ENCODE peak calls at places on chromosome 12, in four cellular contexts. W is K562, L is H1, A is GM12878. U is an unnamed sample.

GRCh38 chr12:65699251-65699650 is 125.0 kb upstream of the HMGA2 start:
- DNase-seq in W (no peak), L (no peak), A (no peak), U (no peak)

GRCh38 chr12:124520258-124520657 is 47.2 kb downstream of the NCOR2 start:
- DNase-seq in W (no peak), L (no peak), A (no peak), U (peak)

GRCh38 chr12:73383584-73384229 is 1111.5 kb downstream of the TRHDE start:
- DNase-seq in W (no peak), L (no peak), A (no peak), U (peak)

GRCh38 chr12:47883663-47884195 is 21.1 kb downstream of the VDR start:
- DNase-seq in W (no peak), L (no peak), A (no peak), U (no peak)

GRCh38 chr12:45138609-45139008 is 77.3 kb upstream of the ANO6 start:
- DNase-seq in W (no peak), L (no peak), A (no peak), U (no peak)

GRCh38 chr12:90253674-90254181 is 545.1 kb upstream of the ATP2B1 start:
- DNase-seq in W (no peak), L (no peak), A (peak), U (no peak)

GRCh38 chr12:124841558-124841945 is 22.1 kb downstream of the SCARB1 start:
- DNase-seq in W (no peak), L (no peak), A (no peak), U (no peak)

GRCh38 chr12:15701721-15702156 is 87.4 kb downstream of the EPS8 start:
- DNase-seq in W (no peak), L (no peak), A (no peak), U (no peak)

GRCh38 chr12:40693503-40693863 is 1.2 kb downstream of the CNTN1 start:
- DNase-seq in W (no peak), L (peak), A (no peak), U (no peak)

GRCh38 chr12:22467190-22467589 is 77.2 kb downstream of the C2CD5 start:
- DNase-seq in W (no peak), L (no peak), A (no peak), U (no peak)

GRCh38 chr12:21416611-21417121 is 20.8 kb upstream of the PYROXD1 start:
- DNase-seq in W (no peak), L (no peak), A (no peak), U (peak)

GRCh38 chr12:44542716-44543115 is 333.4 kb downstream of the NELL2 start:
- DNase-seq in W (no peak), L (no peak), A (no peak), U (no peak)

GRCh38 chr12:18696971-18697602 is 40.7 kb downstream of the PLCZ1 start:
- DNase-seq in W (peak), L (no peak), A (no peak), U (no peak)

GRCh38 chr12:94560416-94561221 is 89.7 kb downstream of the TMCC3 start:
- DNase-seq in W (no peak), L (peak), A (peak), U (no peak)

GRCh38 chr12:114834621-114835020 is 150.6 kb upstream of the TBX3 start:
- DNase-seq in W (no peak), L (no peak), A (no peak), U (no peak)

GRCh38 chr12:105740970-105741725 is 397.6 kb downstream of the NUAK1 start:
- DNase-seq in W (no peak), L (no peak), A (no peak), U (no peak)

GRCh38 chr12:95784286-95784685 is 6.3 kb downstream of the NTN4 start:
- DNase-seq in W (no peak), L (no peak), A (no peak), U (no peak)

GRCh38 chr12:88185988-88186387 is 43.9 kb downstream of the TMTC3 start:
- DNase-seq in W (no peak), L (no peak), A (peak), U (no peak)

GRCh38 chr12:57090924-57091632 is 2.2 kb downstream of the NAB2 start:
- DNase-seq in W (no peak), L (no peak), A (no peak), U (no peak)

GRCh38 chr12:123139926-123140674 is 10.8 kb downstream of the PITPNM2 start:
- DNase-seq in W (no peak), L (no peak), A (no peak), U (peak)

GRCh38 chr12:67077617-67078016 is 191.5 kb upstream of the CAND1 start:
- DNase-seq in W (no peak), L (no peak), A (no peak), U (no peak)

GRCh38 chr12:121365416-121366062 is 13.3 kb upstream of the ANAPC5 start:
- DNase-seq in W (peak), L (no peak), A (no peak), U (no peak)

DNA sequence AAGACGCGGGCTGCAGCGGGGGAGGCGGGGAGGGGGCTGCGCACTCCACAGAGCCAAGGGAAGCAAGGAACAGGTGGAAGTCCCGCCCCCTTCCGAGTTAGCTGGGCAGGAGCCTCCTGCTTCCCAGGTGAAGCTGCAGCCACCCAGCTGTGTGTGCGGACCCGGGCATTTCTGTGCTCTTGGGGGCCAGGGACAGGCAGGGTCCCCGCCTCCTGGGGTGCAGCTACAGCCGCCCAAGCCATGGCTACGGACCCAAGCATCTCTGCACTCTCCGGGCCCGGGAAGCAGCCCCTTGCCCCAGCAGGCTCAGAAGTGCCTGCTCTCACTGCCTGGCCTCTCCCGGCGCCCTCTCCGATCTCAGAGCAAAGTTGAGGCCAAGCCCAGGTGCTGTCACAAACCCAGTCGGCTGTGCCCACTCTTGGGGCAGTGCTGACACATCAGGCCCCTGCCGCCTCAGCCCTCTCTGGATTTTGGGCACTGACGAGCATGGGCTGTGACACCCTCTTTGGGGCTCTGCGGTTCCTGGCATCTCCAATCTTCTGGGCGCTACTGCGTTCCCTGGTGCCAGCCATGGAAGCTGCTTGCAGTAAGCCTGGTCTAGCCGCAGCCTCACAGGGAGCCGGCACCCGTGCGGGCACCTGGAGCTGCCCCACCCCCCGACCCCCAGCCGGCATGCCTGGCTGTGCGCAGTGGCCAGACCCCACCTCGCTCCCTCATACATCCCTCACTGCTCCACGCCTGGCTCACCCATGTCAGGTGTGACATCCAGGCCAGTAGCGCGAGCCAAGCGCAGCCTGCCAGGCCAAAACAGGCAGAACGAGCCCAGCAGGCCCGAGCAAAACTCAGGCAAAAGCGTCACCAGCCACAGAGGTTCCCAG is 8.5 kb upstream of the MGAT4C start:
- DNase-seq in W (no peak), L (peak), A (no peak), U (no peak)
- TF ChIP-seq RFX5 in W (no peak), L (no peak), A (no peak), U (no peak)

GRCh38 chr12:132619301-132620112 is 931 bp downstream of the P2RX2 start:
- DNase-seq in W (no peak), L (peak), A (no peak), U (no peak)
- TF ChIP-seq EZH2 in W (no peak), L (no peak), A (no peak), U (no peak)

DNA sequence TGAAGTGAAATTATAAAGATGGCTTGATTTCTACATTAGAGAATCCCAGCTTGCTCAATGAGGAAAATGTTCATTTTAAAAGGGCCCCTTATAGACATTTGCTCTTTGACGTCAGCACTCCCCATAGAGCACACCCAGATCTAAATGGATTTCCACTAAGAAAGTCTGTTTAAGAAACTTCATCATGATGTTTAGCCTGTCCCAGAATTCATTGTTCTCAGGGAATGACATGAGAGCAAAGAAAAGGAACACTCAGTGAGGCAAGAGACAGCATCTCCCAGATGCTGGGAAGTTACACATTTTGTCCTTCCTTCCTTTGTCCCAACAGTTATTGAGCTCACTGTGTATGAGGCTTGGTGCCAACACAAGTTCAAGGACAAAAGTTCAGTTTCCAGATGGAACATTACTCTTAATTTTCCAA is 4.9 kb downstream of the PHLDA1 start:
- DNase-seq in W (no peak), L (no peak), A (no peak), U (peak)
- TF ChIP-seq RFX5 in W (no peak), L (no peak), A (no peak), U (no peak)

DNA sequence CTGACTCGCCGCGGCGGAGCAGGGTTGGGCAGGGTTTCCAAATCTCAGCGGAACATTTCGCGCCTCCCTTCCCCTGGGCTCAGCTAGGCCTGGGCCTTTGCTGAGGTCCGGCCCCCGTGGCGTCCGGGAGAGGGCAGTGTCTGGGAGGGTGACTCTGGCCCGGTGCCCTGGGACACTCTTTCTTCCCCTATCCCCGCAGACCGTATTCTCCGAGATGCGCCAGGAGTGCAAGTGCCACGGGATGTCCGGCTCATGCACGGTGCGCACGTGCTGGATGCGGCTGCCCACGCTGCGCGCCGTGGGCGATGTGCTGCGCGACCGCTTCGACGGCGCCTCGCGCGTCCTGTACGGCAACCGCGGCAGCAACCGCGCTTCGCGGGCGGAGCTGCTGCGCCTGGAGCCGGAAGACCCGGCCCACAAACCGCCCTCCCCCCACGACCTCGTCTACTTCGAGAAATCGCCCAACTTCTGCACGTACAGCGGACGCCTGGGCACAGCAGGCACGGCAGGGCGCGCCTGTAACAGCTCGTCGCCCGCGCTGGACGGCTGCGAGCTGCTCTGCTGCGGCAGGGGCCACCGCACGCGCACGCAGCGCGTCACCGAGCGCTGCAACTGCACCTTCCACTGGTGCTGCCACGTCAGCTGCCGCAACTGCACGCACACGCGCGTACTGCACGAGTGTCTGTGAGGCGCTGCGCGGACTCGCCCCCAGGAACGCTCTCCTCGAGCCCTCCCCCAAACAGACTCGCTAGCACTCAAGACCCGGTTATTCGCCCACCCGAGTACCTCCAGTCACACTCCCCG is 3.0 kb downstream of the WNT1 start:
- DNase-seq in W (peak), L (no peak), A (no peak), U (no peak)
- TF ChIP-seq EZH2 in W (no peak), L (peak), A (peak), U (no peak)

DNA sequence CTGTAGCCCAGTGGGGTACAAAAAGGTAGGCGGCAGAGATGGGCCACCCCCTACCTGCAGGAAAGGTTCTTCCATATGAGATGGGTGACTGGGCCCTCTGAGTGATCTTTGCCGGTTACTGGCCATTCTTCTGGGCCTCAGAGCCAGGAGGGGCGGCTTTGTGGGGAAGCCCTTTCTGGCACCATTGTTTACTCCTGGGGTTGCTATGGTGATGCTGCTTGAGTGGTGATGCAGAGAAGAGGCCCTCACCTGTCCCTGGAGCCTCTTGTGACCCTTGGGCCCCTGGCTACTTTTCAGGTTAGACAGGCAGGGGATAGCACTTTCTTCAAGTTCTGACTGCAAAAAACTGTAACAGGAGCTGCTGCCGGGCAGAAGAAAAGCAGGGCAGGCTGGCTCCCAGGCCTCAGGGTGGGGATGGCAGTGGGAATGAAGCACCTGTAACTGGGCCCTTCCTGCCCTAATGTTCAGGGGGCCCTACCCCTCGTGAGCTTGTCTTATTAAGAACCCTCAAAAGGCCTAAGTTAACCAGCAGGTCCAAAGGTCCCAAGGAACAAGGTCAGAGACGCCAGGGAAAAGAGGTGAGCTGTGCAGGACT is at the start of gene TEX52:
- DNase-seq in W (no peak), L (peak), A (no peak), U (peak)
- TF ChIP-seq RFX5 in W (no peak), L (no peak), A (no peak), U (no peak)

DNA sequence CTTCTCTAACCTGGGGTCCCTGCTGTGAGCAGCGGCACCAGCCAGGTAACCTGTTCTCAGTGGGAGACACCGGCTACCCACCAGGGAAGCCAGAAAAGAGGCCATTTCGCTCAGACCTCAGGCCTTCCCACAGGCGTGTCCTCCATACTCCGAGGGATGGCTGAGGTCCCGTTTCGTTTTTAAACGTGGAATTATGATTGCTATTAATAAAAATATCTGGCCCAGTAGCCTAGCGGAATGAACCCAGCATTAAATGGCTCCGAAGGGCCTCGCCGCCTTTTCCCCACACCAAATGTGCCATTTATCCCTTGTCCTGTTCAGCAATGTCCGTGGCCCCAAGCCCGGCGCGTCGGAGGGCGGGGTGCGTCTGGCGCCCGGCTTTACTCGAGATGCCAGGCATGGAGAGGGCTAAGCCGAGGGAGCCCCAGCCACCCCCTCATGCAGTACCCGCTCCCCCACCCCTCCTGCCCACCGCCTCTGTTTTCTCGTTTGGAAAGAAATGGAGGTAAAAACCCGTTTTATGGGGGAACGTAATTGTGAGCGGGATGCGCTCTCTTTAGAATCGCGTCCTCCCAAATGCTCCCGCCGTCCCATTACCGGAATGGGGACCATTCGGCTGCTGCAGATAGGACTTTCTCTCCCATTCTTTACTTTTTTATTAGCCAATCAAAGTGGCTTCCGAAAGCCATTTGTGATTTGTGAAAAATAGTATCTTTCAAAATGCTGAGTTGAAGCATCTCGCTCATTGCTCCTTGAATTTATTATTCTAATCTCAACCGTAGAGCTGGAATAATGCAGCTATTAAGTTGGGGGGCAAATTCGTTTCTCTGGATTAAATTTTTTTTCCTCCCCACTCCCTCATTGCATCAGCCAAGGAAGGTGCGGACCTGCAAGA is 5.8 kb downstream of the HOXC8 start:
- DNase-seq in W (no peak), L (peak), A (no peak), U (no peak)
- TF ChIP-seq EZH2 in W (no peak), L (peak), A (peak), U (no peak)

GRCh38 chr12:110310754-110311153 is 29.7 kb downstream of the ATP2A2 start:
- DNase-seq in W (no peak), L (no peak), A (no peak), U (no peak)
- TF ChIP-seq RFX5 in W (no peak), L (no peak), A (no peak), U (no peak)

GRCh38 chr12:102958073-102958829 is 777 bp downstream of the ASCL1 start:
- DNase-seq in W (no peak), L (peak), A (no peak), U (no peak)

GRCh38 chr12:102958830-102959176 is 1.3 kb downstream of the ASCL1 start:
- DNase-seq in W (no peak), L (no peak), A (no peak), U (no peak)

GRCh38 chr12:102956738-102957338 is 636 bp upstream of the ASCL1 start:
- DNase-seq in W (no peak), L (peak), A (no peak), U (no peak)

GRCh38 chr12:102955926-102956737 is 1.3 kb upstream of the ASCL1 start:
- DNase-seq in W (no peak), L (peak), A (no peak), U (no peak)

GRCh38 chr12:102957339-102958050 is at the start of gene ASCL1:
- DNase-seq in W (no peak), L (peak), A (no peak), U (no peak)
- TF ChIP-seq EZH2 in W (no peak), L (no peak), A (no peak), U (no peak)